ENCODE peak calls at places on chromosome 4, in seven cellular contexts. T, O, H, R, B, P and J are unnamed samples.

GRCh38 chr4:188002751-188003150 is 7.2 kb downstream of the ZFP42 start:
- DNase-seq in T (no peak), O (no peak), H (no peak), R (no peak), B (no peak), P (no peak), J (no peak)

GRCh38 chr4:104859601-104860000 is 287.1 kb upstream of the TET2 start:
- DNase-seq in T (no peak), O (no peak), H (no peak), R (no peak), B (no peak), P (no peak), J (no peak)

GRCh38 chr4:74190919-74191397 is 33.0 kb downstream of the MTHFD2L start:
- DNase-seq in T (no peak), O (no peak), H (no peak), R (peak; percentile 82), B (no peak), P (no peak), J (no peak)

GRCh38 chr4:174713821-174714220 is 115.2 kb downstream of the GLRA3 start:
- DNase-seq in T (no peak), O (no peak), H (no peak), R (no peak), B (no peak), P (no peak), J (no peak)

GRCh38 chr4:113784497-113785254 is 23.1 kb upstream of the CAMK2D start:
- DNase-seq in T (no peak), O (no peak), H (peak; percentile 6), R (peak; percentile 83), B (no peak), P (no peak), J (peak; percentile 96)

GRCh38 chr4:27096142-27096824 is 235.6 kb downstream of the STIM2 start:
- DNase-seq in T (no peak), O (no peak), H (no peak), R (no peak), B (no peak), P (no peak), J (no peak)

GRCh38 chr4:7186081-7186480 is 6.3 kb upstream of the SORCS2 start:
- DNase-seq in T (peak; percentile 73), O (peak; percentile 49), H (no peak), R (peak; percentile 24), B (no peak), P (no peak), J (no peak)

GRCh38 chr4:184745747-184746531 is 12.0 kb upstream of the CENPU start:
- DNase-seq in T (peak; percentile 84), O (peak; percentile 68), H (peak; percentile 29), R (peak; percentile 62), B (peak; percentile 76), P (no peak), J (peak; percentile 76)

GRCh38 chr4:173288296-173288695 is 45.9 kb downstream of the HMGB2 start:
- DNase-seq in T (peak; percentile 24), O (peak; percentile 49), H (peak; percentile 37), R (peak; percentile 60), B (peak; percentile 91), P (peak; percentile 24), J (peak; percentile 31)

GRCh38 chr4:4519296-4519898 is 22.5 kb downstream of the STX18 start:
- DNase-seq in T (peak; percentile 29), O (peak; percentile 33), H (peak; percentile 12), R (no peak), B (no peak), P (no peak), J (peak; percentile 42)

GRCh38 chr4:147578057-147578476 is 39.1 kb upstream of the TMEM184C start:
- DNase-seq in T (peak; percentile 11), O (no peak), H (peak; percentile 55), R (peak; percentile 3), B (no peak), P (no peak), J (peak; percentile 98)

GRCh38 chr4:31194823-31195222 is 474.7 kb downstream of the PCDH7 start:
- DNase-seq in T (no peak), O (no peak), H (no peak), R (no peak), B (no peak), P (no peak), J (peak; percentile 85)

GRCh38 chr4:69828828-69829227 is 31.1 kb downstream of the SULT1E1 start:
- DNase-seq in T (no peak), O (no peak), H (no peak), R (no peak), B (no peak), P (no peak), J (no peak)

GRCh38 chr4:88528861-88529260 is 5.3 kb upstream of the PYURF start:
- DNase-seq in T (no peak), O (no peak), H (no peak), R (no peak), B (no peak), P (no peak), J (peak; percentile 25)

GRCh38 chr4:73763877-73764276 is 23.5 kb downstream of the CXCL8 start:
- DNase-seq in T (no peak), O (no peak), H (no peak), R (no peak), B (no peak), P (no peak), J (no peak)

GRCh38 chr4:41622816-41623215 is 84.9 kb downstream of the LIMCH1 start:
- DNase-seq in T (no peak), O (no peak), H (no peak), R (no peak), B (no peak), P (no peak), J (no peak)

GRCh38 chr4:147515220-147515936 is 34.5 kb downstream of the EDNRA start:
- DNase-seq in T (no peak), O (no peak), H (no peak), R (no peak), B (no peak), P (no peak), J (no peak)

GRCh38 chr4:108762559-108763225 is at the start of gene ETNPPL:
- DNase-seq in T (peak; percentile 55), O (no peak), H (no peak), R (peak; percentile 21), B (peak; percentile 85), P (no peak), J (peak; percentile 20)

GRCh38 chr4:5960197-5960880 is 57.9 kb downstream of the C4orf50 start:
- DNase-seq in T (no peak), O (no peak), H (no peak), R (no peak), B (peak; percentile 38), P (no peak), J (no peak)

GRCh38 chr4:153794001-153794400 is 5.1 kb upstream of the SFRP2 start:
- DNase-seq in T (no peak), O (no peak), H (no peak), R (no peak), B (no peak), P (no peak), J (no peak)
- H3K27me3 ChIP-seq in T (peaks cover 65% of the 10 kb centered on the region), O (peaks cover 18% of the 10 kb centered on the region), H (no peaks in the 10 kb centered on the region), R (no peaks in the 10 kb centered on the region), B (peaks cover 10% of the 10 kb centered on the region), P (peaks cover 24% of the 10 kb centered on the region), J (peaks cover 47% of the 10 kb centered on the region)

DNA sequence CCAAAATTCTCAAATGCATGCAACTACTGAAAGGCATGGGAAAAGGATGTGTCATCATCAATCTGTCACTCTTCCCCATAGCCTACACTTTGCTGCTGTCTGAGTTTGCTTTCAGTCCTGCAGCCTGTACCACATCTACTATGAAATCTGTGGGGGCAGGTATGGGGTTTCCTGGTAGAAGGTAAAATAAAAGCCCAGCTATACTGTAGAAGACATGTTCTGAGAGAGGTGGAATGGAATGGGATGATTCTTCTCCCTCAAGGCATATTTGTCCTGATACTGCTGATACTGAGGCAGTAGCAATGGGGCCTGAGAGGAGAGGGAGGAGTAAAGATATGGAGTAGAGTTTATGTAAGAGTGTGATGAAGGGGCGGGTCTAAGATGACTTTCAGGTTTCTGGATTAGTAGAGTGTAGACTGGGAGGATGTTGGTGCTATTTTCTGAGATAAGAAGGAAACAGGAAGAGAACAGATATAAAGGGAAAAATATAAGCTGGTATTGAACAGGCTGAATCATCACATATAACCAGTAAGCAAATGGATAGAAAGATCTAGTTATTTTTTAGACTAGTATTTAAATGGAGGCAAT is 38.7 kb upstream of the GYPA start:
- DNase-seq in T (no peak), O (no peak), H (no peak), R (no peak), B (no peak), P (no peak), J (peak; percentile 10)
- TF ChIP-seq MAX in T (no peak), O (no peak), H (no peak), R (no peak), B (no peak), P (no peak), J (no peak)

GRCh38 chr4:13546374-13546854 is 2.1 kb upstream of the NKX3-2 start:
- DNase-seq in T (peak; percentile 11), O (no peak), H (no peak), R (no peak), B (peak; percentile 47), P (no peak), J (no peak)

GRCh38 chr4:13544556-13545393 is 467 bp upstream of the NKX3-2 start:
- DNase-seq in T (peak; percentile 87), O (peak; percentile 93), H (peak; percentile 81), R (peak; percentile 66), B (peak; percentile 95), P (no peak), J (peak; percentile 60)

GRCh38 chr4:13546855-13547562 is 2.7 kb upstream of the NKX3-2 start:
- DNase-seq in T (peak; percentile 54), O (no peak), H (no peak), R (no peak), B (peak; percentile 84), P (no peak), J (no peak)

GRCh38 chr4:13543648-13544555 is at the start of gene NKX3-2:
- DNase-seq in T (peak; percentile 73), O (no peak), H (no peak), R (no peak), B (peak; percentile 78), P (no peak), J (no peak)

DNA sequence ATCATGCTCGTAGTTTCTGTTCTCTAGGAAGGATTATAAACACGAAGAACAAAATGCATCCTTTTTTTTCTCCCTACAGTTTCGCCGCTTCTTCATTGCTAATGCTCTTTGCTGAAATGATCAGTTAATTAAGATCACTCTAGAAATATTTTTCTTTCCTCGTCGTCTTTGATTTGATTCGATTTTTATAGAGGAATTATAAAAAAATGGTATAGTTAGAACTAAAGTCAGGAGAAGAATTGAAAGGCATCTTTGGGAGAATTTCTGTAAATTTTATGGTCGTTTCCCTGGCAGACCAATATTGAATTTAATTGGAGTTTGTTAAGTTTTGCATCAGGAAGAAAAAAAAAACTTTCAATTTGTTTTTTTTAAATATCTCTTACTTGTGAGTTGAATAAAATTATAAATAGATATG is 1.1 kb upstream of the NKX3-2 start:
- DNase-seq in T (no peak), O (no peak), H (no peak), R (no peak), B (no peak), P (no peak), J (no peak)
- H3K27me3 ChIP-seq in T (peaks cover 72% of the 10 kb centered on the region), O (no peaks in the 10 kb centered on the region), H (no peaks in the 10 kb centered on the region), R (peaks cover 2% of the 10 kb centered on the region), B (peaks cover 97% of the 10 kb centered on the region), P (peaks cover 32% of the 10 kb centered on the region), J (peaks cover 90% of the 10 kb centered on the region)

GRCh38 chr4:166421556-166422156 is 548.6 kb downstream of the TLL1 start:
- DNase-seq in T (no peak), O (no peak), H (no peak), R (no peak), B (no peak), P (no peak), J (no peak)

DNA sequence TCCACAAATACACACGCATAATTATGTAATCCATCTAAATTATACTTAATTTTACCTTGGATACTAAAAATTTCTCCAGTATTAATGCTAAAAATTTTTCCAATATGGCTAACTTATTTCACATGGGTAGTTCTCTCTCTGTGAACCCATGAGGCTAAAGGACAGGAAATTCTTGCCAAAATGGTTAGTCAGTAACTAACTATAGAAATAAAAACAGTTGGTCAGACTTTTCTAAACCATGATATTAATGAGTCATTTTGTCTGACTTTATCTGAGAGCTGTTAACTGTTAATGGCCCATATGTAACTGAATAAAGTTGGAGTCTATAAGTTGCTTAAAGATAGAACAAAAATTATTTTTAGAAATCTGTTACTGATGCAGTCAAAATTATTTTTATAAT is 549.4 kb downstream of the TLL1 start:
- DNase-seq in T (no peak), O (no peak), H (no peak), R (no peak), B (no peak), P (no peak), J (peak; percentile 7)
- TF ChIP-seq MAX in T (no peak), O (no peak), H (no peak), R (no peak), B (no peak), P (no peak), J (no peak)